ENCODE peak calls at places on chromosomes 3 and 15, in seven cellular contexts. Y is ureter, J is iPS-NIHi11, H is HTR-8/SVneo, Q is NCI-H226, L is HFFc6, M is HuH-7. P is an unnamed sample.

GRCh38 chr3:146814601-146815315 is 209.6 kb upstream of the PLSCR5 start:
- DNase-seq in Y (no peak), J (no peak), H (no peak), Q (peak; percentile 54), L (peak; percentile 78), M (no peak), P (no peak)

GRCh38 chr3:28682126-28682525 is 333.5 kb upstream of the AZI2 start:
- DNase-seq in Y (no peak), J (no peak), H (no peak), Q (no peak), L (no peak), M (no peak), P (no peak)

GRCh38 chr15:27222479-27222878 is 251.5 kb downstream of the GABRG3 start:
- DNase-seq in Y (no peak), J (no peak), H (no peak), Q (no peak), L (no peak), M (no peak), P (peak; percentile 21)

GRCh38 chr15:40308844-40309189 is 1.1 kb upstream of the PLCB2 start:
- DNase-seq in Y (no peak), J (no peak), H (no peak), Q (peak; percentile 80), L (no peak), M (no peak), P (no peak)

GRCh38 chr15:41583795-41584194 is 24.8 kb downstream of the TYRO3 start:
- DNase-seq in Y (no peak), J (no peak), H (no peak), Q (no peak), L (no peak), M (peak; percentile 43), P (no peak)

GRCh38 chr15:66408254-66408653 is 21.5 kb downstream of the MAP2K1 start:
- DNase-seq in Y (no peak), J (no peak), H (no peak), Q (no peak), L (no peak), M (no peak), P (no peak)

GRCh38 chr3:134258761-134259347 is 8.2 kb upstream of the RYK start:
- DNase-seq in Y (no peak), J (no peak), H (no peak), Q (no peak), L (no peak), M (no peak), P (no peak)

GRCh38 chr3:128991355-128991895 is 2.5 kb downstream of the CFAP92 start:
- DNase-seq in Y (no peak), J (no peak), H (no peak), Q (no peak), L (no peak), M (no peak), P (no peak)

GRCh38 chr15:88748081-88748480 is 55.2 kb upstream of the ACAN start:
- DNase-seq in Y (no peak), J (no peak), H (no peak), Q (no peak), L (no peak), M (no peak), P (no peak)

GRCh38 chr3:196141866-196142673 is 60.2 kb upstream of the TFRC start:
- DNase-seq in Y (peak; percentile 84), J (peak; percentile 41), H (no peak), Q (no peak), L (no peak), M (no peak), P (no peak)

GRCh38 chr15:72591361-72591760 is 63.1 kb upstream of the GOLGA6B start:
- DNase-seq in Y (no peak), J (no peak), H (no peak), Q (peak; percentile 55), L (peak; percentile 59), M (no peak), P (no peak)

GRCh38 chr15:33908396-33908795 is 59.9 kb upstream of the CHRM5 start:
- DNase-seq in Y (no peak), J (no peak), H (no peak), Q (peak; percentile 3), L (peak; percentile 32), M (no peak), P (no peak)

GRCh38 chr3:97021778-97022177 is 207.4 kb downstream of the EPHA6 start:
- DNase-seq in Y (no peak), J (no peak), H (no peak), Q (no peak), L (no peak), M (no peak), P (no peak)